ENCODE peak calls at places on chromosomes 1 and 21, in five cellular contexts. R, K, U, Y and T are unnamed samples.

GRCh38 chr1:177629526-177629925 is 340.3 kb downstream of the SEC16B start:
- DNase-seq in R (no peak), K (no peak), U (no peak), Y (no peak), T (no peak)

GRCh38 chr1:75615664-75616435 is 4.9 kb upstream of the SLC44A5 start:
- DNase-seq in R (peak; percentile 24), K (peak; percentile 7), U (no peak), Y (no peak), T (no peak)

GRCh38 chr1:77227383-77227782 is 8.2 kb upstream of the PIGK start:
- DNase-seq in R (no peak), K (no peak), U (no peak), Y (no peak), T (no peak)

GRCh38 chr1:21911205-21912001 is 25.7 kb downstream of the HSPG2 start:
- DNase-seq in R (peak; percentile 59), K (no peak), U (no peak), Y (no peak), T (peak; percentile 66)

GRCh38 chr1:53909946-53910345 is 16.0 kb downstream of the DIO1 start:
- DNase-seq in R (peak; percentile 34), K (no peak), U (no peak), Y (no peak), T (peak; percentile 60)

GRCh38 chr1:7101187-7101586 is 315.9 kb downstream of the CAMTA1 start:
- DNase-seq in R (no peak), K (no peak), U (no peak), Y (no peak), T (no peak)

GRCh38 chr1:94973271-94973922 is 46.5 kb upstream of the CNN3 start:
- DNase-seq in R (no peak), K (no peak), U (no peak), Y (no peak), T (no peak)

GRCh38 chr1:151611288-151611790 is 511 bp upstream of the SNX27 start:
- DNase-seq in R (peak; percentile 91), K (no peak), U (no peak), Y (no peak), T (peak; percentile 89)

GRCh38 chr1:27555700-27556424 is 48.1 kb downstream of the AHDC1 start:
- DNase-seq in R (peak; percentile 64), K (no peak), U (no peak), Y (no peak), T (no peak)

GRCh38 chr1:201077736-201078135 is 34.5 kb downstream of the CACNA1S start:
- DNase-seq in R (no peak), K (no peak), U (no peak), Y (no peak), T (no peak)

GRCh38 chr1:240526321-240526720 is 85.6 kb downstream of the GREM2 start:
- DNase-seq in R (no peak), K (no peak), U (no peak), Y (no peak), T (no peak)

GRCh38 chr1:25702101-25702775 is 85.6 kb downstream of the MAN1C1 start:
- DNase-seq in R (no peak), K (no peak), U (no peak), Y (no peak), T (no peak)

GRCh38 chr1:180815188-180815587 is 97.5 kb upstream of the KIAA1614 start:
- DNase-seq in R (no peak), K (no peak), U (no peak), Y (no peak), T (peak; percentile 26)

GRCh38 chr1:40841602-40842001 is 20.6 kb downstream of the CITED4 start:
- DNase-seq in R (no peak), K (no peak), U (no peak), Y (no peak), T (no peak)

GRCh38 chr1:221161571-221162041 is 282.4 kb downstream of the HLX start:
- DNase-seq in R (peak; percentile 18), K (no peak), U (no peak), Y (no peak), T (no peak)

GRCh38 chr1:187070076-187070475 is 241.3 kb downstream of the PLA2G4A start:
- DNase-seq in R (no peak), K (no peak), U (no peak), Y (no peak), T (no peak)

GRCh38 chr1:233909195-233909594 is 4.7 kb downstream of the SLC35F3 start:
- DNase-seq in R (no peak), K (no peak), U (no peak), Y (no peak), T (no peak)

GRCh38 chr1:32977546-32978087 is 13.0 kb upstream of the RNF19B start:
- DNase-seq in R (no peak), K (no peak), U (no peak), Y (no peak), T (no peak)

GRCh38 chr1:32971576-32971975 is 7.0 kb upstream of the RNF19B start:
- DNase-seq in R (no peak), K (no peak), U (no peak), Y (no peak), T (no peak)

GRCh38 chr1:32969556-32969955 is 4.9 kb upstream of the RNF19B start:
- DNase-seq in R (no peak), K (no peak), U (no peak), Y (no peak), T (no peak)

GRCh38 chr1:32971156-32971555 is 6.5 kb upstream of the RNF19B start:
- DNase-seq in R (no peak), K (no peak), U (no peak), Y (no peak), T (no peak)

DNA sequence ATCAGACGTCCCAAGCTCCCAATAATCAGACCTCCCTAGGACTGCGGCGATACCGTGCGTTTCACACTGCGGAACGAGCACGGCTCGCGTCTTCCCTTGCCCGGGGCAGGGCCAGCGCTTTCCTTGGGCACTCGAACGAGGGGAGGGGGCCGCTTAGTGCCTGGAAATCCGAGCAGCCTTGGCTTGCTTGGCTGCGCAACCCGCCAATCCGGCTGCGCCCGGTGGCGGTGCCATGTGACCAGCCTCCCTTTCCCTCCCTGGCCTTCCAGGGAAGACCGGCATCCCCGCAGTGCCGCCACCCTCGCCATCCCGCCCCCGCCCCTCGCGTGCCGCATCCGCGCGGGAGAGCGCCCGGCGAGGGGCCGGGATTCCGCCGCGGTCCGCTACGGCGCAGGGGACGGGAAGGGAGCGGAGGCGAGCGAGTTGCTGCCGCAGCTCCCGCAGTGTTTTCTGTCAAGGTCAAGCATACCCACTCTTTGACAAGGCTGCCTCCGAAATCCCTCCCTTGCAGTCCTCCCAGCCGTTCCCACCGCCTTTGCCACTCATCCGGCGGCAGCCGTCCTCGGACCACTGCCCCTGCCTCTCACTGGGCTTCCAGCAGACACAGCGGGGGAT is 8.3 kb upstream of the RNF19B start:
- DNase-seq in R (peak; percentile 51), K (no peak), U (no peak), Y (no peak), T (no peak)
- H3K27me3 ChIP-seq in R (peaks cover 6% of the 10 kb centered on the region), K (peaks cover 9% of the 10 kb centered on the region), U (peaks cover 24% of the 10 kb centered on the region), Y (peaks cover 23% of the 10 kb centered on the region), T (no peaks in the 10 kb centered on the region)

GRCh38 chr1:39640861-39641260 is 1.4 kb upstream of the HEYL start:
- DNase-seq in R (no peak), K (no peak), U (no peak), Y (no peak), T (no peak)
- H3K27me3 ChIP-seq in R (peaks cover 15% of the 10 kb centered on the region), K (no peaks in the 10 kb centered on the region), U (peaks cover 16% of the 10 kb centered on the region), Y (peaks cover 11% of the 10 kb centered on the region), T (no peaks in the 10 kb centered on the region)

GRCh38 chr1:30386145-30386926 is 337.0 kb downstream of the MATN1 start:
- DNase-seq in R (no peak), K (no peak), U (no peak), Y (no peak), T (no peak)
- H3K27me3 ChIP-seq in R (no peaks in the 10 kb centered on the region), K (no peaks in the 10 kb centered on the region), U (peaks cover 7% of the 10 kb centered on the region), Y (peaks cover 11% of the 10 kb centered on the region), T (no peaks in the 10 kb centered on the region)

GRCh38 chr21:45327458-45328197 is 39.9 kb upstream of the POFUT2 start:
- DNase-seq in R (no peak), K (no peak), U (no peak), Y (no peak), T (peak; percentile 33)
- H3K27me3 ChIP-seq in R (no peaks in the 10 kb centered on the region), K (no peaks in the 10 kb centered on the region), U (no peaks in the 10 kb centered on the region), Y (no peaks in the 10 kb centered on the region), T (no peaks in the 10 kb centered on the region)

GRCh38 chr1:159140474-159140873 is 30.9 kb upstream of the CADM3 start:
- DNase-seq in R (no peak), K (no peak), U (no peak), Y (no peak), T (no peak)
- H3K27me3 ChIP-seq in R (peaks cover 2% of the 10 kb centered on the region), K (no peaks in the 10 kb centered on the region), U (peaks cover 5% of the 10 kb centered on the region), Y (peaks cover 41% of the 10 kb centered on the region), T (no peaks in the 10 kb centered on the region)

DNA sequence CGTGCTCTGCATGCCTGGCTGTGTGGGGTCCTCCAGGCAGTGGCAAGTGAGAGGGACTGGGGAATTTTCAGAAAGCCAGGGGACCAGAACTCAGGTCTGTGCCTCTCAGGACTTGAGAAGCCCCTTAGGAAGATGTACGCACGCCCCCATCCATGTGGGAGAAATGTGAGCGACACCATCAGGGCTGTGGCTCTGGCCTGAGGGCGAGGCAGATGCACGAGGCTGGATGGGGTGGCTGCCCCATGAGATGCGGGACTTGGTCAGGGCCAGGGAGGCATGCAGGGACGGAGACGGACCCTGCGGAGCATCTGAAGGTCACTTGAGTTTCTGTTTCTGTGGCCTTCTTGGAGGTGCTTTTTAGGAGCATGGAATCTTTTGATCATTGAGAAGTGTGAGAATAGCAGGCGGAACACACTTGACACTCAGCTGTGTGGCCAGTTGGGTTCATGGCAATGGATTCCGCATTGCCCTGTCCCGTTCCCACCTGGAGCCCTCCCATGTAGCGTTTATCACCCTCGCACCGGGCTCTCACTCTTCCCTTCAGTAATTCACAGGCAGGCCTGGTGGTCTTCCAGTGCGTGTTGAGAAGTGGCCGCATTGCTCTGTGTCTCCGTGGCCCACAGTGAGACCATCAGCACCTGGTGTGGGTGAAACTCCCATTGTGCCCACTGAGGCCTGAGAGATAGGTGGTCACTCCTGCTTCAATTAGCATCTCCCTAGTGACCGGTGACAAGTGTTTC is 30.7 kb upstream of the ACTRT2 start:
- DNase-seq in R (no peak), K (no peak), U (no peak), Y (no peak), T (no peak)
- H3K27me3 ChIP-seq in R (no peaks in the 10 kb centered on the region), K (no peaks in the 10 kb centered on the region), U (no peaks in the 10 kb centered on the region), Y (no peaks in the 10 kb centered on the region), T (no peaks in the 10 kb centered on the region)

GRCh38 chr21:41769933-41770332 is 3.1 kb upstream of the RIPK4 start:
- DNase-seq in R (no peak), K (no peak), U (no peak), Y (no peak), T (no peak)

GRCh38 chr21:41768371-41769042 is 1.7 kb upstream of the RIPK4 start:
- DNase-seq in R (peak; percentile 43), K (no peak), U (no peak), Y (peak; percentile 26), T (peak; percentile 91)

GRCh38 chr21:41767606-41768370 is 936 bp upstream of the RIPK4 start:
- DNase-seq in R (no peak), K (no peak), U (no peak), Y (no peak), T (peak; percentile 37)

GRCh38 chr21:41769521-41769920 is 2.7 kb upstream of the RIPK4 start:
- DNase-seq in R (no peak), K (no peak), U (no peak), Y (no peak), T (no peak)

GRCh38 chr21:41769106-41769505 is 2.3 kb upstream of the RIPK4 start:
- DNase-seq in R (no peak), K (no peak), U (no peak), Y (no peak), T (no peak)
- H3K27me3 ChIP-seq in R (peaks cover 67% of the 10 kb centered on the region), K (peaks cover 14% of the 10 kb centered on the region), U (peaks cover 29% of the 10 kb centered on the region), Y (peaks cover 63% of the 10 kb centered on the region), T (no peaks in the 10 kb centered on the region)

GRCh38 chr1:1136547-1137230 is 20.8 kb upstream of the C1orf159 start:
- DNase-seq in R (no peak), K (no peak), U (no peak), Y (no peak), T (peak; percentile 51)
- H3K27me3 ChIP-seq in R (no peaks in the 10 kb centered on the region), K (no peaks in the 10 kb centered on the region), U (no peaks in the 10 kb centered on the region), Y (no peaks in the 10 kb centered on the region), T (no peaks in the 10 kb centered on the region)